ENCODE peak calls at places on chromosomes 13 and 19, in five cellular contexts. F is body of pancreas, Q is esophagus squamous epithelium, O is AG04449, D is cardiac muscle cell. I is an unnamed sample.
A peak's percentile ranks its signal among the peaks of the same experiment; 100 is the strongest.

GRCh38 chr19:49533551-49534488 is 6.0 kb downstream of the RCN3 start:
- DNase-seq in O (no peak), Q (peak; percentile 28), D (peak; percentile 84), F (peak; percentile 77), I (no peak)

GRCh38 chr13:98523455-98524102 is 53.3 kb downstream of the STK24 start:
- DNase-seq in F (no peak), Q (no peak), D (no peak), O (no peak), I (no peak)

GRCh38 chr13:25977216-25977615 is 74.6 kb downstream of the SHISA2 start:
- DNase-seq in Q (no peak), O (no peak), D (peak; percentile 10), F (peak; percentile 34), I (no peak)

GRCh38 chr19:55483681-55484361 is 1.2 kb upstream of the NAT14 start:
- DNase-seq in O (no peak), F (no peak), D (no peak), Q (no peak), I (no peak)

GRCh38 chr19:4730740-4731171 is 7.1 kb upstream of the DPP9 start:
- DNase-seq in O (no peak), F (no peak), D (no peak), Q (no peak), I (no peak)

GRCh38 chr13:109843695-109844094 is 57.3 kb upstream of the IRS2 start:
- DNase-seq in O (no peak), D (no peak), Q (no peak), F (no peak), I (no peak)

GRCh38 chr19:35318679-35319448 is 10.1 kb upstream of the CD22 start:
- DNase-seq in Q (no peak), O (no peak), D (no peak), F (peak; percentile 71), I (peak; percentile 56)

GRCh38 chr19:52945652-52946321 is 16.9 kb downstream of the ZNF816 start:
- DNase-seq in Q (no peak), O (no peak), D (no peak), F (no peak), I (no peak)

GRCh38 chr19:47719047-47719885 is 6.0 kb downstream of the EHD2 start:
- DNase-seq in Q (no peak), F (peak; percentile 79), O (peak; percentile 98), D (peak; percentile 43), I (peak; percentile 95)

GRCh38 chr19:33438016-33438671 is 64.6 kb downstream of the CEBPG start:
- DNase-seq in Q (no peak), O (no peak), D (no peak), F (no peak), I (no peak)

GRCh38 chr19:48190288-48191284 is 20.1 kb downstream of the ZSWIM9 start:
- DNase-seq in O (no peak), F (peak; percentile 63), D (peak; percentile 17), Q (no peak), I (no peak)

GRCh38 chr13:96238241-96238640 is 148.3 kb downstream of the HS6ST3 start:
- DNase-seq in F (no peak), Q (no peak), O (no peak), D (no peak), I (no peak)

GRCh38 chr13:52851153-52851962 is 2.9 kb upstream of the PCDH8 start:
- DNase-seq in D (peak; percentile 73), F (peak; percentile 12), O (no peak), Q (no peak), I (no peak)

GRCh38 chr19:30941591-30941990 is 407.6 kb downstream of the TSHZ3 start:
- DNase-seq in O (no peak), F (no peak), Q (no peak), D (no peak), I (no peak)

GRCh38 chr13:71759506-71760225 is 107.3 kb downstream of the DACH1 start:
- DNase-seq in F (no peak), Q (no peak), D (no peak), O (no peak), I (no peak)

GRCh38 chr13:59641758-59642157 is 522.0 kb downstream of the DIAPH3 start:
- DNase-seq in D (no peak), F (no peak), Q (no peak), O (peak; percentile 26), I (peak; percentile 49)

GRCh38 chr19:51185069-51185867 is 39.6 kb upstream of the CD33 start:
- DNase-seq in D (no peak), F (no peak), Q (no peak), O (no peak), I (no peak)

GRCh38 chr13:78978381-78978998 is 319.5 kb upstream of the OBI1 start:
- DNase-seq in F (peak; percentile 67), O (peak; percentile 7), D (peak; percentile 74), Q (peak; percentile 0), I (peak; percentile 26)

GRCh38 chr13:75537401-75538365 is at the start of gene COMMD6:
- DNase-seq in D (peak; percentile 86), Q (peak; percentile 11), O (peak; percentile 85), F (peak; percentile 74), I (peak; percentile 80)
- TF ChIP-seq CTCF in D (no peak), Q (no peak), O (peak; percentile 51), F (peak; percentile 57), I (no peak)

GRCh38 chr13:35675651-35676050 is 199.2 kb upstream of the MAB21L1 start:
- DNase-seq in Q (no peak), O (no peak), D (no peak), F (no peak), I (no peak)
- H3K4me3 ChIP-seq in Q (no peak overlapping the region), O (no peak overlapping the region), D (no peak overlapping the region), F (no peak overlapping the region), I (no peak overlapping the region)

GRCh38 chr19:42098781-42099180 is 22.8 kb downstream of the ZNF574 start:
- DNase-seq in O (no peak), Q (no peak), D (no peak), F (peak; percentile 88), I (no peak)

GRCh38 chr19:42095142-42095813 is 19.3 kb downstream of the ZNF574 start:
- DNase-seq in D (no peak), Q (no peak), F (no peak), O (no peak), I (no peak)

GRCh38 chr19:42095814-42096230 is 19.9 kb downstream of the ZNF574 start:
- DNase-seq in D (peak; percentile 29), Q (no peak), F (no peak), O (no peak), I (no peak)

GRCh38 chr19:42097461-42097860 is 21.5 kb downstream of the ZNF574 start:
- DNase-seq in F (no peak), Q (no peak), D (no peak), O (no peak), I (no peak)

GRCh38 chr19:42096255-42096837 is 20.4 kb downstream of the ZNF574 start:
- DNase-seq in O (no peak), F (no peak), D (no peak), Q (no peak), I (no peak)
- TF ChIP-seq CTCF in O (no peak), F (no peak), D (no peak), Q (no peak), I (no peak)

GRCh38 chr13:84315527-84315926 is 433.3 kb upstream of the SLITRK1 start:
- DNase-seq in O (no peak), F (no peak), Q (no peak), D (no peak), I (no peak)
- H3K4me3 ChIP-seq in O (no peak overlapping the region), F (no peak overlapping the region), Q (no peak overlapping the region), D (no peak overlapping the region), I (no peak overlapping the region)

DNA sequence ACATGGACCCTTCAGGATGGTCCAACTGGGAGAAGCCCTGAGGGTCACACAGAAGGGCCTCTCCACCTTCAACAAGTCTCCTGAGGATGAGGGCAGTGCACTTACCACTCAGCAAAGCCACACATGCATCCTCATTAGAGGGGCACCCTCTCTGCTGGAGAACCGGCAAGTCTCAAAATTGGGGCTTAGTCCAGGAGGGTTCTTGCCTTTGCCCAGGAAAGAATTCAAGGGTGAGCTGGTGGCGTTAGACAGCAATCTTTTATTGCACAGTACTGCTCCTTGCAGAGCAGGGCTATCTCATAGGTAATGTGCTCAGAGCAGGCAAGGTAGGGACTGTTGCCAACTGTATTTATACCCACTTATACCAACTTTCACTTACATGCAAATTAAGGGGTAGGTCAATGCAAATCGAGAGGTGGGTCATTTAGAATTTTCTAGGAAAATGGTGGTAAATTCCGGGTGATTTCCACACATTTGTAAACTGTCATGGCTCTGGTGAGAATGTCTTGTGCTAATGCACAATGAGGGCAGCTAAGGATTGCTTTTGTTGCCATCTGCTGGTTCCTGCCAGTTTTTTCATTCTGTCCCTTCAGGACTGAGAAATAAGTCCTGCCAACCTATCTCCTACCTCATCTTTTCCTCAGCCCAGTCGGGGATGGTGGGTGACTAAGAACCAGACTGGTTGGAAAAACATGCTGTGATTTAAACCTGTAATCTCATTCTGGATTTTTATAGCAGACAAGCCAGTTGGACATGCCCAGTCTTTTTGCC is 27.8 kb upstream of the IGSF23 start:
- DNase-seq in F (no peak), Q (no peak), O (no peak), D (no peak), I (no peak)
- TF ChIP-seq CTCF in F (no peak), Q (no peak), O (peak; percentile 6), D (peak; percentile 24), I (no peak)

GRCh38 chr19:1153891-1154730 is 20.0 kb downstream of the SBNO2 start:
- DNase-seq in D (no peak), O (no peak), Q (no peak), F (no peak), I (no peak)
- H3K4me3 ChIP-seq in D (no peak overlapping the region), O (no peak overlapping the region), Q (peak overlapping the region; percentile 63), F (no peak overlapping the region), I (no peak overlapping the region)

DNA sequence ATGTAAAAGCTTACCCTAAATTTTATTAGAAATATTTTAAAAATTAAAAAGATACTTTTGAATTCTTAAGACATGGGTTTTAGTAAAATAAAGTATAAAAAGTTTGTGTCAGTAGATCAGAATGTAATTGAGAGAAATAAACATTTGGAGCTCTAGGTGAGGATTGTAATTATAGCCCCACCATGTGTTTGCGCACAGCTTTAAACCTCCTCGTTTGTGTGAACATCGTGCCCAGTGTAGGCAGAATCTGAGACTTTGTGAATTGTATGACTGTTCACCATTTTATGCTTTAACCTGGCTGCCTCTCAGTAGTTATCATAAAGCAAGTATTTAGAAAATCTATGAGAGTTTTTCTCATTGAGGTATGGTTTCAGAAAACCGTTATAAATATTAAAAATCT is 29.1 kb downstream of the CUL4A start:
- DNase-seq in D (no peak), F (no peak), O (no peak), Q (no peak), I (no peak)
- TF ChIP-seq CTCF in D (no peak), F (no peak), O (no peak), Q (no peak), I (no peak)